ENCODE peak calls at places on chromosomes 11 and 22, in nine cellular contexts. G, F, Y, Z, M, A, B, Q and K are unnamed samples.

GRCh38 chr11:79702303-79702702 is 261.5 kb upstream of the TENM4 start:
- DNase-seq in Z (no peak), M (no peak), Y (no peak), Q (no peak), G (no peak), B (no peak), F (no peak), A (no peak), K (no peak)

GRCh38 chr22:48959496-48959895 is 868.2 kb downstream of the BRD1 start:
- DNase-seq in Z (no peak), A (no peak), F (no peak), B (no peak), Q (no peak), M (no peak), Y (no peak), G (peak; percentile 42), K (no peak)

GRCh38 chr11:77144854-77145428 is 16.9 kb downstream of the MYO7A start:
- DNase-seq in B (no peak), M (no peak), A (no peak), Q (no peak), F (no peak), Y (no peak), Z (no peak), G (no peak), K (no peak)

GRCh38 chr22:47303161-47303890 is 540.9 kb downstream of the TBC1D22A start:
- DNase-seq in Q (no peak), G (no peak), A (no peak), F (no peak), M (no peak), B (no peak), Y (no peak), Z (no peak), K (no peak)

GRCh38 chr22:19122752-19123492 is 710 bp upstream of the DGCR2 start:
- DNase-seq in Y (no peak), M (no peak), G (no peak), A (no peak), B (no peak), Z (no peak), Q (peak; percentile 45), F (no peak), K (no peak)

GRCh38 chr11:134021326-134021725 is 47.5 kb upstream of the JAM3 start:
- DNase-seq in Y (no peak), F (no peak), Q (no peak), M (no peak), G (no peak), B (no peak), A (no peak), Z (no peak), K (no peak)

GRCh38 chr11:64900263-64900678 is 16.7 kb downstream of the ATG2A start:
- DNase-seq in Z (peak; percentile 83), Y (no peak), M (no peak), F (no peak), G (no peak), B (no peak), Q (no peak), A (no peak), K (no peak)

GRCh38 chr11:75449271-75449670 is 16.3 kb upstream of the KLHL35 start:
- DNase-seq in Q (no peak), B (no peak), F (no peak), Z (no peak), Y (no peak), A (no peak), G (no peak), M (no peak), K (no peak)

GRCh38 chr11:44016546-44017442 is 31.0 kb upstream of the ACCSL start:
- DNase-seq in B (no peak), Q (no peak), G (no peak), Y (no peak), A (no peak), Z (no peak), M (no peak), F (no peak), K (no peak)

GRCh38 chr11:87473174-87473573 is 435.4 kb downstream of the TMEM135 start:
- DNase-seq in F (no peak), G (no peak), B (no peak), A (peak; percentile 91), Q (no peak), Z (no peak), Y (peak; percentile 47), M (peak; percentile 59), K (no peak)

GRCh38 chr11:118619444-118620205 is 12.2 kb downstream of the PHLDB1 start:
- DNase-seq in G (no peak), M (no peak), F (no peak), B (no peak), A (peak; percentile 91), Z (no peak), Q (peak; percentile 65), Y (peak; percentile 84), K (no peak)

GRCh38 chr22:17802411-17802810 is 28.1 kb upstream of the BID start:
- DNase-seq in A (no peak), Z (no peak), Q (no peak), F (no peak), Y (no peak), G (no peak), B (no peak), M (no peak), K (no peak)

GRCh38 chr11:124922831-124923230 is 3.8 kb downstream of the HEPN1 start:
- DNase-seq in Q (no peak), B (no peak), G (no peak), M (no peak), Z (no peak), A (no peak), Y (no peak), F (no peak), K (no peak)

GRCh38 chr11:111301004-111301839 is 2.9 kb downstream of the POU2AF3 start:
- DNase-seq in A (no peak), Y (no peak), G (no peak), Z (no peak), Q (no peak), M (no peak), F (no peak), B (no peak), K (no peak)

GRCh38 chr11:96303067-96303466 is 39.9 kb downstream of the MAML2 start:
- DNase-seq in A (no peak), G (no peak), Z (no peak), Q (no peak), B (no peak), Y (no peak), F (no peak), M (no peak), K (no peak)

GRCh38 chr11:132444891-132445290 is 1074.5 kb downstream of the NTM start:
- DNase-seq in Z (no peak), Q (no peak), A (no peak), B (no peak), M (no peak), Y (no peak), G (no peak), F (no peak), K (no peak)

GRCh38 chr22:17960695-17961442 is 63.5 kb downstream of the MICAL3 start:
- DNase-seq in G (no peak), A (no peak), B (no peak), F (no peak), Y (no peak), M (no peak), Z (no peak), Q (no peak), K (no peak)

GRCh38 chr22:38109391-38110000 is 988 bp downstream of the BAIAP2L2 start:
- DNase-seq in M (no peak), A (no peak), Y (no peak), F (no peak), G (no peak), Z (peak; percentile 24), Q (no peak), B (no peak), K (no peak)